ENCODE peak calls at places on chromosomes 13 and 19, in nine cellular contexts. C, I, D, E, U, H, Z, S and L are unnamed samples.

GRCh38 chr13:95902736-95903135 is 150.5 kb downstream of the UGGT2 start:
- DNase-seq in C (no peak), I (no peak), D (no peak), E (no peak), U (no peak), H (no peak), Z (no peak), S (no peak), L (no peak)

GRCh38 chr19:15633122-15633521 is 7.6 kb upstream of the CYP4F3 start:
- DNase-seq in C (no peak), I (no peak), D (no peak), E (no peak), U (no peak), H (no peak), Z (no peak), S (no peak), L (no peak)

GRCh38 chr19:38134538-38135149 is 89.4 kb downstream of the DPF1 start:
- DNase-seq in C (no peak), I (no peak), D (peak; percentile 31), E (peak; percentile 39), U (peak; percentile 66), H (peak; percentile 58), Z (peak; percentile 47), S (no peak), L (peak; percentile 48)

GRCh38 chr13:90926459-90926858 is 421.0 kb upstream of the MIR17HG start:
- DNase-seq in C (no peak), I (no peak), D (no peak), E (no peak), U (no peak), H (no peak), Z (no peak), S (no peak), L (no peak)

GRCh38 chr19:55620951-55621672 is 3.3 kb downstream of the ZNF784 start:
- DNase-seq in C (no peak), I (no peak), D (no peak), E (no peak), U (no peak), H (no peak), Z (no peak), S (no peak), L (no peak)

GRCh38 chr13:37816276-37816675 is 53.3 kb downstream of the TRPC4 start:
- DNase-seq in C (no peak), I (no peak), D (no peak), E (no peak), U (no peak), H (no peak), Z (no peak), S (no peak), L (no peak)

GRCh38 chr13:113029487-113030258 is 60.7 kb downstream of the MCF2L start:
- DNase-seq in C (peak; percentile 7), I (no peak), D (peak; percentile 41), E (no peak), U (peak; percentile 88), H (peak; percentile 90), Z (peak; percentile 61), S (peak; percentile 42), L (peak; percentile 35)

GRCh38 chr13:36526897-36527296 is 94.6 kb downstream of the CCNA1 start:
- DNase-seq in C (no peak), I (peak; percentile 51), D (no peak), E (peak; percentile 47), U (peak; percentile 31), H (no peak), Z (no peak), S (no peak), L (no peak)

GRCh38 chr13:43057653-43058317 is 34.4 kb downstream of the DNAJC15 start:
- DNase-seq in C (peak; percentile 74), I (peak; percentile 25), D (no peak), E (no peak), U (no peak), H (peak; percentile 23), Z (no peak), S (no peak), L (no peak)

GRCh38 chr13:104011505-104012270 is 945.5 kb upstream of the SLC10A2 start:
- DNase-seq in C (no peak), I (peak; percentile 54), D (peak; percentile 64), E (no peak), U (peak; percentile 20), H (no peak), Z (no peak), S (no peak), L (no peak)